ENCODE peak calls at places on chromosomes 13 and 19, in ten cellular contexts. One of them, this sample, is unnamed.
A peak's percentile ranks its signal among the peaks of the same experiment; 100 is the strongest.

GRCh38 chr13:30429721-30430694 is 7.7 kb downstream of the UBE2L5 start:
- DNase-seq in BJ: peak; percentile 64
- DNase-seq in tibial nerve: no peak
- DNase-seq in foreskin fibroblast: peak; percentile 84
- DNase-seq in SJSA1: peak; percentile 57
- DNase-seq in sigmoid colon: no peak
- DNase-seq in right cardiac atrium: no peak
- DNase-seq in cardiac muscle cell: no peak
- DNase-seq in upper lobe of left lung: no peak
- DNase-seq in Peyer's patch: no peak
- DNase-seq in this sample: no peak

GRCh38 chr19:5025027-5025426 is 56.1 kb downstream of the KDM4B start:
- DNase-seq in foreskin fibroblast: no peak
- DNase-seq in upper lobe of left lung: no peak
- DNase-seq in Peyer's patch: no peak
- DNase-seq in tibial nerve: no peak
- DNase-seq in SJSA1: no peak
- DNase-seq in BJ: no peak
- DNase-seq in right cardiac atrium: no peak
- DNase-seq in sigmoid colon: no peak
- DNase-seq in cardiac muscle cell: no peak
- DNase-seq in this sample: no peak

GRCh38 chr19:6222884-6223283 is 56.9 kb downstream of the MLLT1 start:
- DNase-seq in Peyer's patch: no peak
- DNase-seq in SJSA1: no peak
- DNase-seq in sigmoid colon: no peak
- DNase-seq in cardiac muscle cell: no peak
- DNase-seq in tibial nerve: no peak
- DNase-seq in upper lobe of left lung: no peak
- DNase-seq in foreskin fibroblast: no peak
- DNase-seq in right cardiac atrium: peak; percentile 50
- DNase-seq in BJ: no peak
- DNase-seq in this sample: no peak

GRCh38 chr19:10654610-10655456 is 687 bp downstream of the ILF3 start:
- DNase-seq in Peyer's patch: peak; percentile 61
- DNase-seq in cardiac muscle cell: peak; percentile 66
- DNase-seq in upper lobe of left lung: no peak
- DNase-seq in right cardiac atrium: peak; percentile 82
- DNase-seq in foreskin fibroblast: no peak
- DNase-seq in tibial nerve: no peak
- DNase-seq in SJSA1: peak; percentile 67
- DNase-seq in sigmoid colon: peak; percentile 85
- DNase-seq in BJ: no peak
- DNase-seq in this sample: peak; percentile 89

GRCh38 chr13:75870397-75870801 is 234.3 kb downstream of the LMO7 start:
- DNase-seq in upper lobe of left lung: no peak
- DNase-seq in BJ: no peak
- DNase-seq in SJSA1: no peak
- DNase-seq in tibial nerve: no peak
- DNase-seq in sigmoid colon: no peak
- DNase-seq in cardiac muscle cell: peak; percentile 33
- DNase-seq in foreskin fibroblast: peak; percentile 16
- DNase-seq in right cardiac atrium: no peak
- DNase-seq in Peyer's patch: no peak
- DNase-seq in this sample: peak; percentile 69

GRCh38 chr13:44229371-44230030 is 144.1 kb upstream of the SERP2 start:
- DNase-seq in tibial nerve: no peak
- DNase-seq in SJSA1: no peak
- DNase-seq in upper lobe of left lung: no peak
- DNase-seq in cardiac muscle cell: no peak
- DNase-seq in sigmoid colon: no peak
- DNase-seq in right cardiac atrium: no peak
- DNase-seq in foreskin fibroblast: no peak
- DNase-seq in BJ: no peak
- DNase-seq in Peyer's patch: no peak
- DNase-seq in this sample: no peak

GRCh38 chr13:111598751-111599150 is 278.3 kb downstream of the TEX29 start:
- DNase-seq in upper lobe of left lung: no peak
- DNase-seq in Peyer's patch: no peak
- DNase-seq in BJ: no peak
- DNase-seq in foreskin fibroblast: no peak
- DNase-seq in SJSA1: peak; percentile 34
- DNase-seq in cardiac muscle cell: no peak
- DNase-seq in tibial nerve: no peak
- DNase-seq in right cardiac atrium: no peak
- DNase-seq in sigmoid colon: no peak
- DNase-seq in this sample: no peak

GRCh38 chr19:46958542-46958941 is 61.1 kb upstream of the NPAS1 start:
- DNase-seq in BJ: peak; percentile 49
- DNase-seq in Peyer's patch: no peak
- DNase-seq in SJSA1: no peak
- DNase-seq in right cardiac atrium: no peak
- DNase-seq in cardiac muscle cell: no peak
- DNase-seq in upper lobe of left lung: no peak
- DNase-seq in sigmoid colon: no peak
- DNase-seq in foreskin fibroblast: peak; percentile 79
- DNase-seq in tibial nerve: no peak
- DNase-seq in this sample: no peak

GRCh38 chr13:41960195-41960699 is 662 bp downstream of the VWA8 start:
- DNase-seq in foreskin fibroblast: peak; percentile 35
- DNase-seq in right cardiac atrium: no peak
- DNase-seq in sigmoid colon: no peak
- DNase-seq in upper lobe of left lung: no peak
- DNase-seq in SJSA1: no peak
- DNase-seq in BJ: no peak
- DNase-seq in tibial nerve: no peak
- DNase-seq in Peyer's patch: peak; percentile 48
- DNase-seq in cardiac muscle cell: peak; percentile 59
- DNase-seq in this sample: peak; percentile 46

GRCh38 chr19:28596561-28597071 is 616.3 kb downstream of the UQCRFS1 start:
- DNase-seq in right cardiac atrium: no peak
- DNase-seq in cardiac muscle cell: no peak
- DNase-seq in upper lobe of left lung: no peak
- DNase-seq in tibial nerve: no peak
- DNase-seq in SJSA1: no peak
- DNase-seq in foreskin fibroblast: no peak
- DNase-seq in sigmoid colon: no peak
- DNase-seq in BJ: no peak
- DNase-seq in Peyer's patch: no peak
- DNase-seq in this sample: no peak

GRCh38 chr19:44876930-44877530 is 14.0 kb upstream of the TOMM40 start:
- DNase-seq in Peyer's patch: no peak
- DNase-seq in sigmoid colon: no peak
- DNase-seq in SJSA1: no peak
- DNase-seq in foreskin fibroblast: no peak
- DNase-seq in BJ: no peak
- DNase-seq in tibial nerve: no peak
- DNase-seq in cardiac muscle cell: no peak
- DNase-seq in upper lobe of left lung: no peak
- DNase-seq in right cardiac atrium: no peak
- DNase-seq in this sample: no peak

GRCh38 chr13:111542530-111543341 is 222.3 kb downstream of the TEX29 start:
- DNase-seq in Peyer's patch: no peak
- DNase-seq in cardiac muscle cell: no peak
- DNase-seq in foreskin fibroblast: no peak
- DNase-seq in right cardiac atrium: no peak
- DNase-seq in sigmoid colon: no peak
- DNase-seq in upper lobe of left lung: peak; percentile 8
- DNase-seq in tibial nerve: no peak
- DNase-seq in SJSA1: peak; percentile 42
- DNase-seq in BJ: no peak
- DNase-seq in this sample: no peak

GRCh38 chr19:13937479-13938360 is 497 bp downstream of the PODNL1 start:
- DNase-seq in cardiac muscle cell: no peak
- DNase-seq in tibial nerve: no peak
- DNase-seq in upper lobe of left lung: no peak
- DNase-seq in BJ: no peak
- DNase-seq in sigmoid colon: no peak
- DNase-seq in SJSA1: no peak
- DNase-seq in Peyer's patch: no peak
- DNase-seq in right cardiac atrium: peak; percentile 75
- DNase-seq in foreskin fibroblast: no peak
- DNase-seq in this sample: no peak

GRCh38 chr13:114129649-114130062 is 2.8 kb downstream of the RASA3 start:
- DNase-seq in Peyer's patch: no peak
- DNase-seq in cardiac muscle cell: no peak
- DNase-seq in right cardiac atrium: no peak
- DNase-seq in foreskin fibroblast: no peak
- DNase-seq in sigmoid colon: peak; percentile 40
- DNase-seq in upper lobe of left lung: no peak
- DNase-seq in SJSA1: no peak
- DNase-seq in BJ: no peak
- DNase-seq in tibial nerve: no peak
- DNase-seq in this sample: no peak

GRCh38 chr13:114131581-114132418 is 623 bp downstream of the RASA3 start:
- DNase-seq in cardiac muscle cell: peak; percentile 49
- DNase-seq in foreskin fibroblast: no peak
- DNase-seq in tibial nerve: no peak
- DNase-seq in right cardiac atrium: peak; percentile 79
- DNase-seq in SJSA1: no peak
- DNase-seq in BJ: no peak
- DNase-seq in sigmoid colon: no peak
- DNase-seq in upper lobe of left lung: no peak
- DNase-seq in Peyer's patch: no peak
- DNase-seq in this sample: peak; percentile 53

GRCh38 chr13:114130708-114131580 is 1.5 kb downstream of the RASA3 start:
- DNase-seq in upper lobe of left lung: peak; percentile 59
- DNase-seq in BJ: peak; percentile 58
- DNase-seq in Peyer's patch: no peak
- DNase-seq in right cardiac atrium: peak; percentile 80
- DNase-seq in foreskin fibroblast: peak; percentile 94
- DNase-seq in SJSA1: peak; percentile 86
- DNase-seq in tibial nerve: no peak
- DNase-seq in cardiac muscle cell: peak; percentile 57
- DNase-seq in sigmoid colon: peak; percentile 81
- DNase-seq in this sample: peak; percentile 64

GRCh38 chr13:114128624-114129522 is 3.5 kb downstream of the RASA3 start:
- DNase-seq in cardiac muscle cell: no peak
- DNase-seq in sigmoid colon: peak; percentile 87
- DNase-seq in Peyer's patch: no peak
- DNase-seq in upper lobe of left lung: peak; percentile 88
- DNase-seq in foreskin fibroblast: peak; percentile 92
- DNase-seq in tibial nerve: peak; percentile 55
- DNase-seq in right cardiac atrium: peak; percentile 92
- DNase-seq in SJSA1: peak; percentile 88
- DNase-seq in BJ: peak; percentile 29
- DNase-seq in this sample: peak; percentile 81

DNA sequence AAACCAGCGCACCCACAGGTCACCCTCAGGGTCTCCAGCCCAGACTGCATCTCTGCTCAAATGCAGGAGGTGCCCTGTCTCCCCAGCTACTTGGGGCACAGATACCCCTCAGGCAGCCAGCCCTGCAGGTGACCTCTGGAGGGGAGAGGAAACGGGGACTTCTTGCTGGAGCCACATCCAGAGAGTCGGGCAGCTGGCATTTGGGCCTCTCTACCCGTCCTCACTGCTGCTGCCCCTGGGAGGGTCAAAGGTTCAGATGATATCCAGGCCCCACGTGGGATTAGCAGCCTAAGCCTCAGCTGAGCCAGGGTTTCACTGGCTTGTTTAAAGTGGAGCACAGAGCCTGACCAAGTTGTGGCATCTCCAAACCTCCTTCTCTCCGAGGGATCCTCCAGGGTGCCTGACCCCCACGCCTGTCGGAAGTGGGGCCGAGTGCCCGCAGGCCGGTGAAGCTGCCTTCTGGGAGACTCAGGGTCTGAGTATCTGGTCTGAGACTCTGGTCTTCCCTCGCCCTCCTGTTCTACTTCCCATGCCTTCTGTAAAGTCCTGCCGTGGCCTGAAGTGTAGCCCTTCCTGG is 2.2 kb downstream of the RASA3 start:
- DNase-seq in cardiac muscle cell: no peak
- DNase-seq in upper lobe of left lung: no peak
- DNase-seq in foreskin fibroblast: no peak
- DNase-seq in BJ: no peak
- DNase-seq in Peyer's patch: no peak
- DNase-seq in sigmoid colon: no peak
- DNase-seq in SJSA1: no peak
- DNase-seq in right cardiac atrium: no peak
- DNase-seq in tibial nerve: no peak
- DNase-seq in this sample: no peak
- H3K4me3 ChIP-seq in cardiac muscle cell: peak overlapping the region; percentile 89
- H3K4me3 ChIP-seq in upper lobe of left lung: peak overlapping the region; percentile 66
- H3K4me3 ChIP-seq in foreskin fibroblast: peak overlapping the region; percentile 98
- H3K4me3 ChIP-seq in BJ: peak overlapping the region; percentile 98
- H3K4me3 ChIP-seq in Peyer's patch: peak overlapping the region; percentile 64
- H3K4me3 ChIP-seq in sigmoid colon: peak overlapping the region; percentile 97
- H3K4me3 ChIP-seq in SJSA1: peak overlapping the region; percentile 96
- H3K4me3 ChIP-seq in right cardiac atrium: no peak overlapping the region
- H3K4me3 ChIP-seq in tibial nerve: peak overlapping the region; percentile 96
- H3K4me3 ChIP-seq in this sample: no peak overlapping the region

DNA sequence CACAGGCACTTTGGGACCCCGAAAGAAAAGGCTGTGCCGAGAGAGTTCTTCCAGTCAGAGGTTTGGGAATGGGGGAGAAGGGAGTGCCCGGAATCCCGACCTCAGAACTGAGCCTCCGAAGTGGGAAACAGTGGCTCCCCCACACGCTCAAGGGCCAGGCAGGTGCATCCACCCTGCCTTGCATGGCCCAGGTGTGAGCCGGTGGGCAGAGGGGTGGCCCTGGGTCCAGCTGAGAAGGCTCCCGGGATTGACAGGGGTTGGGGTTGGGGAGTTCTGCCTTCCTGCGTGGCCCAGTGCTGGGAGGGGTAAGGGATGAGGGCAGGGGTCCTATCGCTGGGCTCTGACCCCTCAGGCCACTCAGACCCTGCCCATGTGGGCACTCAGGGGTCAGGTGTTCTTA is 163.5 kb upstream of the TUBA3C start:
- DNase-seq in SJSA1: no peak
- DNase-seq in Peyer's patch: no peak
- DNase-seq in BJ: no peak
- DNase-seq in sigmoid colon: no peak
- DNase-seq in right cardiac atrium: no peak
- DNase-seq in tibial nerve: no peak
- DNase-seq in upper lobe of left lung: no peak
- DNase-seq in cardiac muscle cell: no peak
- DNase-seq in foreskin fibroblast: no peak
- DNase-seq in this sample: no peak
- H3K4me3 ChIP-seq in SJSA1: no peak overlapping the region
- H3K4me3 ChIP-seq in Peyer's patch: no peak overlapping the region
- H3K4me3 ChIP-seq in BJ: no peak overlapping the region
- H3K4me3 ChIP-seq in sigmoid colon: no peak overlapping the region
- H3K4me3 ChIP-seq in right cardiac atrium: no peak overlapping the region
- H3K4me3 ChIP-seq in tibial nerve: no peak overlapping the region
- H3K4me3 ChIP-seq in upper lobe of left lung: no peak overlapping the region
- H3K4me3 ChIP-seq in cardiac muscle cell: no peak overlapping the region
- H3K4me3 ChIP-seq in foreskin fibroblast: no peak overlapping the region
- H3K4me3 ChIP-seq in this sample: no peak overlapping the region

GRCh38 chr13:54356209-54356608 is 1327.6 kb downstream of the OLFM4 start:
- DNase-seq in cardiac muscle cell: no peak
- DNase-seq in upper lobe of left lung: no peak
- DNase-seq in tibial nerve: no peak
- DNase-seq in right cardiac atrium: no peak
- DNase-seq in Peyer's patch: no peak
- DNase-seq in BJ: no peak
- DNase-seq in sigmoid colon: no peak
- DNase-seq in SJSA1: no peak
- DNase-seq in foreskin fibroblast: no peak
- DNase-seq in this sample: no peak
- H3K4me3 ChIP-seq in cardiac muscle cell: no peak overlapping the region
- H3K4me3 ChIP-seq in upper lobe of left lung: no peak overlapping the region
- H3K4me3 ChIP-seq in tibial nerve: no peak overlapping the region
- H3K4me3 ChIP-seq in right cardiac atrium: no peak overlapping the region
- H3K4me3 ChIP-seq in Peyer's patch: no peak overlapping the region
- H3K4me3 ChIP-seq in BJ: no peak overlapping the region
- H3K4me3 ChIP-seq in sigmoid colon: no peak overlapping the region
- H3K4me3 ChIP-seq in SJSA1: no peak overlapping the region
- H3K4me3 ChIP-seq in foreskin fibroblast: no peak overlapping the region
- H3K4me3 ChIP-seq in this sample: no peak overlapping the region

GRCh38 chr13:101627556-101627943 is 175.1 kb downstream of the ITGBL1 start:
- DNase-seq in Peyer's patch: no peak
- DNase-seq in BJ: no peak
- DNase-seq in cardiac muscle cell: no peak
- DNase-seq in right cardiac atrium: no peak
- DNase-seq in tibial nerve: no peak
- DNase-seq in upper lobe of left lung: no peak
- DNase-seq in foreskin fibroblast: no peak
- DNase-seq in SJSA1: no peak
- DNase-seq in sigmoid colon: no peak
- DNase-seq in this sample: no peak
- H3K4me3 ChIP-seq in Peyer's patch: no peak overlapping the region
- H3K4me3 ChIP-seq in BJ: no peak overlapping the region
- H3K4me3 ChIP-seq in cardiac muscle cell: no peak overlapping the region
- H3K4me3 ChIP-seq in right cardiac atrium: peak overlapping the region; percentile 56
- H3K4me3 ChIP-seq in tibial nerve: peak overlapping the region; percentile 29
- H3K4me3 ChIP-seq in upper lobe of left lung: peak overlapping the region; percentile 37
- H3K4me3 ChIP-seq in foreskin fibroblast: no peak overlapping the region
- H3K4me3 ChIP-seq in SJSA1: peak overlapping the region; percentile 17
- H3K4me3 ChIP-seq in sigmoid colon: peak overlapping the region; percentile 16
- H3K4me3 ChIP-seq in this sample: peak overlapping the region; percentile 53